ENCODE peak calls at places on chromosomes 5 and 9, in six cellular contexts. M is Panc1; H is mucosa of descending colon; D is stimulated activated CD4-positive, alpha-beta T cell treated with anti-CD3 and anti-CD28 coated beads, Interleukin-1b, Interleukin-23, amount 100 ng/mL, for 4 hours; S is stimulated activated naive B cell treated with anti-CD40 and anti-IgM and Interleukin-4, amounts not matched to agents 10 μg/mL and 1 μg/mL and 100 μg/mL, for 72 hours; K is A172. Y is an unnamed sample.

GRCh38 chr5:171965740-171966139 is 40.7 kb downstream of the FBXW11 start:
- DNase-seq in K (no peak), M (no peak), S (peak), D (no peak), H (no peak), Y (no peak)

GRCh38 chr5:1030801-1031271 is 22.2 kb downstream of the NKD2 start:
- DNase-seq in D (no peak), K (no peak), S (no peak), M (no peak), H (no peak), Y (no peak)

GRCh38 chr5:78602400-78602799 is 46.2 kb downstream of the LHFPL2 start:
- DNase-seq in H (no peak), M (no peak), D (no peak), K (no peak), S (no peak), Y (no peak)

GRCh38 chr9:113920872-113921271 is 44.8 kb downstream of the ZNF618 start:
- DNase-seq in S (no peak), H (no peak), M (no peak), K (no peak), D (no peak), Y (no peak)

GRCh38 chr9:118578467-118578866 is 790.8 kb downstream of the BRINP1 start:
- DNase-seq in H (no peak), S (no peak), D (no peak), M (no peak), K (peak), Y (peak)

GRCh38 chr5:165202144-165202910 is 1696.9 kb downstream of the MAT2B start:
- DNase-seq in H (no peak), D (no peak), M (no peak), K (no peak), S (no peak), Y (peak)

GRCh38 chr9:1083325-1083913 is 33.3 kb downstream of the DMRT2 start:
- DNase-seq in M (no peak), H (no peak), K (peak), D (no peak), S (no peak), Y (no peak)

GRCh38 chr9:105681724-105682123 is 12.6 kb upstream of the TMEM38B start:
- DNase-seq in D (no peak), S (no peak), H (no peak), K (peak), M (no peak), Y (peak)

GRCh38 chr9:115997923-115998322 is 155.7 kb upstream of the PAPPA start:
- DNase-seq in D (no peak), S (no peak), M (no peak), K (peak), H (no peak), Y (peak)

GRCh38 chr9:61666310-61666709 is 476.5 kb downstream of the SPATA31A7 start:
- DNase-seq in K (no peak), S (no peak), H (no peak), M (no peak), D (no peak), Y (no peak)

GRCh38 chr9:114409103-114409780 is 21.5 kb upstream of the AKNA start:
- DNase-seq in D (no peak), H (no peak), S (no peak), K (peak), M (no peak), Y (no peak)

GRCh38 chr5:148012806-148013205 is 51.0 kb upstream of the SPINK5 start:
- DNase-seq in S (no peak), H (no peak), K (no peak), D (no peak), M (no peak), Y (no peak)

GRCh38 chr9:126860077-126860756 is at the start of gene ZBTB34:
- DNase-seq in K (peak), S (peak), D (peak), H (peak), M (peak), Y (peak)

GRCh38 chr9:71819115-71819739 is 50.9 kb upstream of the CEMIP2 start:
- DNase-seq in K (peak), M (no peak), H (no peak), D (peak), S (no peak), Y (peak)